ENCODE peak calls at places on chromosomes 12 and 14, in five cellular contexts. Y, R, V, L and K are unnamed samples.

GRCh38 chr12:59715434-59715833 is 119.6 kb downstream of the SLC16A7 start:
- DNase-seq in V (no peak), Y (no peak), L (no peak), R (no peak), K (no peak)

GRCh38 chr12:5047094-5047493 is 3.4 kb downstream of the KCNA5 start:
- DNase-seq in L (no peak), R (no peak), V (no peak), Y (no peak), K (no peak)

GRCh38 chr12:57632369-57632897 is 568 bp downstream of the B4GALNT1 start:
- DNase-seq in Y (peak; percentile 33), R (no peak), L (no peak), V (peak; percentile 64), K (no peak)

GRCh38 chr14:79510659-79511058 is 700.6 kb downstream of the DIO2 start:
- DNase-seq in V (no peak), L (no peak), R (no peak), Y (no peak), K (no peak)

GRCh38 chr12:105671720-105672119 is 341.2 kb downstream of the C12orf75 start:
- DNase-seq in V (no peak), Y (no peak), L (no peak), R (no peak), K (no peak)

GRCh38 chr12:54082402-54082892 is 28.8 kb downstream of the HOXC4 start:
- DNase-seq in R (no peak), V (no peak), L (peak; percentile 19), Y (peak; percentile 45), K (peak; percentile 29)

GRCh38 chr14:70382556-70382955 is 23.1 kb upstream of the COX16 start:
- DNase-seq in V (no peak), L (no peak), R (no peak), Y (no peak), K (no peak)

GRCh38 chr12:12024958-12025682 is 45.6 kb upstream of the BCL2L14 start:
- DNase-seq in V (no peak), Y (peak; percentile 89), R (peak; percentile 93), L (peak; percentile 85), K (no peak)

GRCh38 chr12:12881495-12881894 is 9.9 kb upstream of the GPRC5A start:
- DNase-seq in L (peak; percentile 71), Y (no peak), V (no peak), R (no peak), K (no peak)

GRCh38 chr12:64627781-64628180 is 17.5 kb downstream of the RASSF3 start:
- DNase-seq in L (no peak), V (no peak), Y (no peak), R (no peak), K (no peak)

GRCh38 chr12:68332726-68333630 is 816 bp upstream of the MDM1 start:
- DNase-seq in L (no peak), Y (no peak), V (no peak), R (no peak), K (no peak)

GRCh38 chr14:71290960-71291466 is 383.8 kb downstream of the PCNX1 start:
- DNase-seq in L (peak; percentile 21), Y (peak; percentile 80), R (peak; percentile 58), V (no peak), K (no peak)

GRCh38 chr14:76647699-76648298 is 113.5 kb upstream of the VASH1 start:
- DNase-seq in Y (peak; percentile 36), V (peak; percentile 62), R (no peak), L (no peak), K (peak; percentile 87)

GRCh38 chr14:23371865-23372264 is 744 bp upstream of the IL25 start:
- DNase-seq in L (no peak), Y (no peak), V (no peak), R (no peak), K (no peak)

GRCh38 chr14:23373041-23373440 is 432 bp downstream of the IL25 start:
- DNase-seq in R (no peak), L (no peak), Y (no peak), V (no peak), K (no peak)

GRCh38 chr14:23366163-23366921 is 1.4 kb upstream of the EFS start:
- DNase-seq in Y (no peak), R (no peak), V (peak; percentile 92), L (peak; percentile 53), K (no peak)

GRCh38 chr14:23372509-23372908 is at the start of gene IL25:
- DNase-seq in R (no peak), L (no peak), V (no peak), Y (no peak), K (no peak)

DNA sequence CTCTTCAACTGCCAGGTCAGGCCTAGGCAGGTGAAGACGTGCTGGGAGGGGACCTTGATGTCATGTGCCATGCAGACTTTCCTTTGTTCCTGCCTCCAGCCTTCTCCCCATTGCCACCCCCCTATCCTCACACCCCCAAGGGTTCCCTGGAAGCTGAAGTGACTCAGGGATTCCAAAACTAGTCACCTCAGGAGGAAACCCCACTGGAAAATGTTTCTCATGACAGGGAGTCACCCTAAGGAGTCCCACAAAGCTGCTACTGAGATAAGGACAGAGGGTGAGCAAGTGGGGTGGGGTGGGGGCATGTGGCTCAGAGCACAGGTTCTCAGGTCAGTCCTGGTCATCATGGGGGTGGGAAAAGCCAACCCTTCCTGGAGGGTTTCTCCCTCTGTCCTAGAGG is 2.4 kb upstream of the IL25 start:
- DNase-seq in L (no peak), Y (no peak), R (no peak), V (no peak), K (no peak)
- H3K9ac ChIP-seq in L (no peak overlapping the region), Y (no peak overlapping the region), R (no peak overlapping the region), V (no peak overlapping the region), K (no peak overlapping the region)

DNA sequence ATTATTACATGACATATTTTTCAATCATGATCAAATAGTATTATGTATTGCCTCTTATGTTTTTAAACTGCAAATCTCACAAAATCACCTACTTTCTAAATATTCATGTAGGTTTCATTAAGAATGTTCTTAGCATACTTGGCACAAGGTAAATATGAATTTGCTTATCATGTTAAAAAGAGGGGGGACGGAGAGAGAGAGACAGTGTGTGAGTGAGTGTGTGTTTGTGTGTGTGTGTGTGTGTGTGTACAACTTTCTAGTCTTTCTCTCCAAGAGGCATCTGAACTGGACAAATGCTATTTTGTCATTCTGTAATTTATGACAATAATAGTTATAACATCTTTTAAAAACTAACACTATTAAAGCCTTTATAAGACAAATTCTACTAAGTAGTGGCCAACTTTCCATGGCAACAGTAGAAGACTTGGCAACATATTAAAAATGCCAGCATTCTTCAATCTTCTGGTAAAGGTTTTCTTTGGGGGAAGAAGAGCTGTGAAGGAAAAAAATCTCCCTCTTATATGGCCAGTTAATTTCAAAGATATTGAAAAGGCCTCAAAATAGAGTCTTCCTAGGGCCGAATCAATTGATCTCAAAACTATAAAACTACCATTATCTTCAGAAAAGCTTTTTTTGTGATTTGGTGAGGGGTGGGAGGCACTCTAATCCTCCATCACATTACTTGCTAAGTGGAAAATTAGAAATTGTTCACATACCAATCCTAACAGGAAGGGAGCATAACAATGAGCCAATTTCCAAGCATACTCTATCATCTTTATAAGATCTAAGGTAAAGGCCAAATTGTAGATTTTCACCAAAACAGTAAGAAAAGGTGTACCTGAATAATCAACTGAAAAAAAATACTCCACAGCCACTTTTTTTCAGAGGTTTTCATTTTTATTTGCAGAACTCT is 28.2 kb downstream of the CDK17 start:
- DNase-seq in V (no peak), R (no peak), L (no peak), Y (no peak), K (no peak)
- H3K4me1 ChIP-seq in V (no peaks in the 10 kb centered on the region), R (peaks cover 26% of the 10 kb centered on the region), L (peaks cover 10% of the 10 kb centered on the region), Y (peaks cover 38% of the 10 kb centered on the region), K (peaks cover 73% of the 10 kb centered on the region)

GRCh38 chr14:99905121-99905520 is 111.9 kb downstream of the EML1 start:
- DNase-seq in Y (no peak), L (no peak), V (no peak), R (no peak), K (no peak)

GRCh38 chr14:99904506-99904905 is 111.3 kb downstream of the EML1 start:
- DNase-seq in R (no peak), V (no peak), L (no peak), Y (no peak), K (no peak)

GRCh38 chr14:99902925-99903324 is 109.7 kb downstream of the EML1 start:
- DNase-seq in R (no peak), L (no peak), V (no peak), Y (no peak), K (no peak)

GRCh38 chr14:99896371-99896770 is 103.2 kb downstream of the EML1 start:
- DNase-seq in V (no peak), L (no peak), Y (no peak), R (no peak), K (no peak)

GRCh38 chr14:99899578-99900178 is 106.5 kb downstream of the EML1 start:
- DNase-seq in Y (peak; percentile 15), V (no peak), R (no peak), L (no peak), K (peak; percentile 77)
- H3K9ac ChIP-seq in Y (no peak overlapping the region), V (no peak overlapping the region), R (no peak overlapping the region), L (no peak overlapping the region), K (no peak overlapping the region)

GRCh38 chr14:34980337-34980900 is 2.4 kb upstream of the SRP54 start:
- DNase-seq in Y (no peak), V (no peak), L (no peak), R (no peak), K (no peak)

GRCh38 chr14:34985740-34986139 is 2.9 kb downstream of the SRP54 start:
- DNase-seq in Y (no peak), V (no peak), L (no peak), R (no peak), K (no peak)

GRCh38 chr14:34981743-34982420 is 910 bp upstream of the SRP54 start:
- DNase-seq in V (no peak), R (no peak), L (peak; percentile 50), Y (peak; percentile 16), K (peak; percentile 83)

GRCh38 chr14:34982421-34983147 is at the start of gene SRP54:
- DNase-seq in Y (peak; percentile 94), L (peak; percentile 100), V (peak; percentile 100), R (peak; percentile 95), K (peak; percentile 100)

DNA sequence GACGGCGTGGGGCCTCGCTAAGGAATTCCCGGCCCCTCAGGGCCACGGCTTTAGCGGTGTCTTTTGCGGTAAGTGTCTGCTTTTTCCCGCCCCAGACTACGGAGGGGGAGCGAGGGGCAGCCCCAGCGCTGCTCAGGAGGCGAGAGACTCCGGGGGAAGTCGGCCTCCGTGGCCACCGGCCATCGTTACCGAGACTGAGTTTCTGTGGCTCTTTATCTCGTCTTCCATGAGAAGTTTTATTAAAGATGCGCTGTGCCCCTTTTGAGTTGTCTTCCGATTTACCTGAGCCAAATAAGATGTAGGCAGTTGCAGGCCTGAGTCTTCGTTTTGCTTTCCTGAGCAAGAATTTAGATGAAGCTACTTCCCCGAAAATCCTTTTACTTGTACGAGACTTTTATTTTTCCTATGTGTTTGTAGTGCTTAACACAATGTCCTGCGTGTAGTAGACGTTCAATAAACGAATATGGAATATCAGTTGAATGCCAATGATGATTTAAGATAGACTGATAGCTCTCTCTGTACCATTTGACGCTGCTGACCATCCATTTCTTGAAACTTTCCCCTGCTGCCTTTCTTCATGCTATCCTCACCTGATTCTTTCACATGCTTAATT is 462 bp downstream of the SRP54 start:
- DNase-seq in Y (peak; percentile 7), V (no peak), R (no peak), L (no peak), K (no peak)
- H3K4me1 ChIP-seq in Y (peaks cover 8% of the 10 kb centered on the region), V (no peaks in the 10 kb centered on the region), R (no peaks in the 10 kb centered on the region), L (peaks cover 7% of the 10 kb centered on the region), K (peaks cover 50% of the 10 kb centered on the region)

GRCh38 chr12:47717443-47718193 is 7.7 kb downstream of the ENDOU start:
- DNase-seq in L (peak; percentile 82), Y (peak; percentile 53), R (no peak), V (peak; percentile 94), K (peak; percentile 94)
- H3K9ac ChIP-seq in L (no peak overlapping the region), Y (peak overlapping the region; percentile 25), R (no peak overlapping the region), V (no peak overlapping the region), K (peak overlapping the region; percentile 61)